ENCODE peak calls at places on chromosome 14, in seven cellular contexts. N is right atrium auricular region, Y is mucosa of descending colon, W is A549, U is BJ, F is HCT116, J is AG04450. K is an unnamed sample.

GRCh38 chr14:90677484-90678045 is 138.7 kb downstream of the TTC7B start:
- DNase-seq in Y (no peak), W (no peak), U (no peak), J (no peak), F (no peak), N (no peak), K (peak; percentile 84)

GRCh38 chr14:102464846-102465341 is 44.7 kb downstream of the ANKRD9 start:
- DNase-seq in Y (peak; percentile 68), W (no peak), U (no peak), J (no peak), N (no peak), F (no peak), K (no peak)

GRCh38 chr14:23929822-23930294 is 23.7 kb upstream of the DHRS4 start:
- DNase-seq in W (peak; percentile 68), F (peak; percentile 59), N (peak; percentile 85), Y (peak; percentile 70), J (peak; percentile 53), U (no peak), K (peak; percentile 74)

GRCh38 chr14:33629721-33630287 is 321.1 kb downstream of the EGLN3 start:
- DNase-seq in N (no peak), Y (no peak), J (no peak), U (no peak), F (no peak), W (no peak), K (no peak)

GRCh38 chr14:68345738-68346137 is 447.1 kb downstream of the ZFP36L1 start:
- DNase-seq in U (no peak), N (no peak), J (no peak), W (no peak), Y (no peak), F (no peak), K (no peak)

GRCh38 chr14:52950410-52950897 is 396 bp downstream of the FERMT2 start:
- DNase-seq in W (peak; percentile 55), J (no peak), F (no peak), Y (peak; percentile 38), U (no peak), N (peak; percentile 77), K (no peak)

GRCh38 chr14:103087343-103087835 is 3.4 kb downstream of the LBHD2 start:
- DNase-seq in J (no peak), N (no peak), F (no peak), W (no peak), U (no peak), Y (peak; percentile 22), K (no peak)

GRCh38 chr14:24384169-24384568 is 14.6 kb upstream of the NYNRIN start:
- DNase-seq in W (no peak), J (no peak), N (no peak), Y (no peak), U (no peak), F (no peak), K (no peak)

GRCh38 chr14:104445086-104445485 is 134.5 kb upstream of the C14orf180 start:
- DNase-seq in N (peak; percentile 21), U (no peak), Y (no peak), F (no peak), J (no peak), W (no peak), K (no peak)

GRCh38 chr14:102390486-102390885 is 27.7 kb downstream of the TECPR2 start:
- DNase-seq in F (no peak), W (no peak), U (no peak), J (no peak), N (no peak), Y (no peak), K (peak; percentile 65)

GRCh38 chr14:35495278-35495677 is 38.7 kb upstream of the INSM2 start:
- DNase-seq in U (no peak), F (no peak), Y (no peak), N (no peak), J (no peak), W (no peak), K (no peak)

GRCh38 chr14:70808023-70808401 is 1.3 kb downstream of the MAP3K9 start:
- DNase-seq in J (no peak), U (no peak), N (no peak), F (peak; percentile 59), Y (peak; percentile 62), W (peak; percentile 71), K (no peak)

GRCh38 chr14:103023881-103024473 is 33.4 kb downstream of the CDC42BPB start:
- DNase-seq in U (no peak), N (no peak), F (no peak), Y (no peak), J (peak; percentile 13), W (no peak), K (peak; percentile 59)

GRCh38 chr14:53043107-53043704 is 92.4 kb upstream of the FERMT2 start:
- DNase-seq in U (no peak), N (no peak), F (no peak), J (peak; percentile 73), W (no peak), Y (no peak), K (peak; percentile 86)

GRCh38 chr14:93685121-93685520 is 103.2 kb downstream of the PRIMA1 start:
- DNase-seq in F (no peak), N (no peak), U (no peak), J (no peak), Y (no peak), W (no peak), K (no peak)

GRCh38 chr14:29821665-29822429 is 105.8 kb downstream of the PRKD1 start:
- DNase-seq in N (no peak), U (no peak), F (no peak), Y (no peak), W (no peak), J (no peak), K (no peak)

GRCh38 chr14:106208794-106209193 is 682.4 kb downstream of the TMEM121 start:
- DNase-seq in Y (no peak), F (no peak), N (no peak), J (no peak), W (no peak), U (no peak), K (no peak)

GRCh38 chr14:78448483-78449094 is 278.4 kb downstream of the NRXN3 start:
- DNase-seq in Y (peak; percentile 50), W (peak; percentile 40), F (peak; percentile 15), N (peak; percentile 59), J (no peak), U (no peak), K (peak; percentile 34)

GRCh38 chr14:99441157-99441870 is 39.3 kb downstream of the SETD3 start:
- DNase-seq in F (no peak), Y (no peak), J (no peak), N (no peak), U (no peak), W (peak; percentile 25), K (no peak)
- TF ChIP-seq CTCF in F (no peak), Y (no peak), J (peak; percentile 28), N (no peak), U (peak; percentile 26), W (no peak), K (no peak)

GRCh38 chr14:92586966-92587365 is 73.4 kb downstream of the RIN3 start:
- DNase-seq in J (no peak), U (no peak), W (no peak), N (no peak), Y (no peak), F (no peak), K (no peak)

GRCh38 chr14:92584221-92584620 is 70.6 kb downstream of the RIN3 start:
- DNase-seq in Y (no peak), F (no peak), J (no peak), W (no peak), N (no peak), U (no peak), K (no peak)

GRCh38 chr14:92589213-92589852 is 75.8 kb downstream of the RIN3 start:
- DNase-seq in U (no peak), F (no peak), N (no peak), J (no peak), Y (no peak), W (peak; percentile 42), K (peak; percentile 42)

GRCh38 chr14:92584856-92585255 is 71.3 kb downstream of the RIN3 start:
- DNase-seq in W (no peak), U (no peak), J (no peak), N (no peak), F (no peak), Y (no peak), K (no peak)

GRCh38 chr14:92586001-92586947 is 72.7 kb downstream of the RIN3 start:
- DNase-seq in F (no peak), Y (no peak), U (peak; percentile 99), W (no peak), N (no peak), J (peak; percentile 85), K (peak; percentile 99)
- H3K4me3 ChIP-seq in F (no peak overlapping the region), Y (no peak overlapping the region), U (no peak overlapping the region), W (no peak overlapping the region), N (no peak overlapping the region), J (peak overlapping the region; percentile 18), K (peak overlapping the region; percentile 17)

GRCh38 chr14:64544607-64545312 is 4.2 kb downstream of the HSPA2 start:
- DNase-seq in J (no peak), F (no peak), Y (no peak), N (no peak), U (no peak), W (no peak), K (no peak)

GRCh38 chr14:64554551-64554950 is 4.8 kb downstream of the PPP1R36 start:
- DNase-seq in Y (no peak), N (no peak), J (no peak), W (no peak), F (no peak), U (no peak), K (no peak)

GRCh38 chr14:64549016-64549415 is 745 bp upstream of the PPP1R36 start:
- DNase-seq in W (no peak), F (no peak), U (no peak), J (no peak), Y (no peak), N (no peak), K (peak; percentile 39)

GRCh38 chr14:64550539-64551333 is 975 bp downstream of the PPP1R36 start:
- DNase-seq in Y (no peak), W (no peak), N (no peak), J (no peak), U (no peak), F (no peak), K (no peak)

GRCh38 chr14:64549805-64550538 is at the start of gene PPP1R36:
- DNase-seq in W (no peak), U (no peak), N (peak; percentile 64), Y (peak; percentile 88), F (no peak), J (no peak), K (no peak)
- TF ChIP-seq CTCF in W (no peak), U (no peak), N (no peak), Y (no peak), F (no peak), J (no peak), K (no peak)

DNA sequence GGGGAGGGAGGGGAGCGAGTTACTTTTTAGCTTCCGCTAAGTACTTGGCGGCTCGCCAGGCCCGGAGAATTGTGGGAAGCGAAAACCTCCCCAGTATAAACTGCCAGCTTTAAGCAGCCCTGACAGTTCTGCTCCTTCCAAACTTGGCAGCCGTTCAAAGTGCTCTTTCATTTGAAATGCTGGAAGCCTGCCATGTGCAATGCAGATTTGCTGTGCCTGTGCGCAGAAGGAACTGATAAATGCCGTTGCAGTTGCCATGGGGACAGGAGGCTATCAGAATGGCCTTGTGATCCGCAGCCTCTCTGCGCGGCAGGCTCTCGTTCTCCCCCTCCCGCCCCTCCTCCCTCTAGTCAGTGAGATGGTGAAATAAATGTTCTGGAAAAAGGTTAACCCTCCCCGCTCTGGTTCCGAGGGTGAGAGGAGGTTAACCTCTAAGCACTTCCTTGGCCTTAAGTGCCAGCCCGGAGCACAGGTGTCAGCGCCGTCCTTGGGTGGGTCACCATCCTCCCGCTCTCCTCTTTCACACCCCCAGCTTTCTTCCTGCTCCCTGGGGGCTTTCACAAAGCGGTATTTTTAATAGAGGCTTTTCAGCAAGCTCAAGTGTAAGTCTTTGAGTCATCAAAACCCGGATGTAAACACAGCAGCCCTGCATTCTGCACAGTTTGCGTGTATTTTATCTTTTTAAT is 11.9 kb upstream of the IRF2BPL start:
- DNase-seq in W (peak; percentile 99), F (peak; percentile 94), N (peak; percentile 99), U (peak; percentile 94), Y (peak; percentile 99), J (peak; percentile 97), K (peak; percentile 100)
- H3K4me3 ChIP-seq in W (peak overlapping the region; percentile 36), F (peak overlapping the region; percentile 21), N (peak overlapping the region; percentile 36), U (peak overlapping the region; percentile 12), Y (no peak overlapping the region), J (peak overlapping the region; percentile 51), K (peak overlapping the region; percentile 55)

K was measured in fibroblast of the aortic adventitia.